ENCODE peak calls at places on chromosomes 12 and 14, in five cellular contexts. T is GM23338, M is stomach, Q is left ventricle myocardium inferior, R is OCI-LY7. Z is an unnamed sample.

GRCh38 chr14:69573841-69574265 is 818 bp downstream of the CCDC177 start:
- DNase-seq in T (peak; percentile 61), M (no peak), Q (no peak), R (no peak), Z (no peak)

GRCh38 chr12:115946867-115947695 is 330.4 kb downstream of the MED13L start:
- DNase-seq in T (peak; percentile 53), M (no peak), Q (no peak), R (no peak), Z (peak; percentile 13)

GRCh38 chr12:28938581-28939301 is 210.3 kb upstream of the FAR2 start:
- DNase-seq in T (no peak), M (no peak), Q (no peak), R (no peak), Z (no peak)

GRCh38 chr12:51661199-51661598 is 70.2 kb downstream of the SCN8A start:
- DNase-seq in T (no peak), M (no peak), Q (no peak), R (no peak), Z (no peak)

GRCh38 chr12:11856971-11857370 is 207.5 kb downstream of the ETV6 start:
- DNase-seq in T (no peak), M (no peak), Q (no peak), R (no peak), Z (no peak)

GRCh38 chr12:92075425-92075891 is 70.2 kb downstream of the BTG1 start:
- DNase-seq in T (no peak), M (no peak), Q (no peak), R (no peak), Z (peak; percentile 76)

GRCh38 chr12:48316491-48316890 is 34.2 kb downstream of the ZNF641 start:
- DNase-seq in T (no peak), M (no peak), Q (no peak), R (no peak), Z (no peak)

GRCh38 chr12:123767613-123768012 is 5.5 kb downstream of the DNAH10 start:
- DNase-seq in T (no peak), M (no peak), Q (no peak), R (no peak), Z (no peak)

GRCh38 chr12:2783936-2784600 is 10.7 kb upstream of the FKBP4 start:
- DNase-seq in T (peak; percentile 84), M (peak; percentile 70), Q (peak; percentile 71), R (peak; percentile 42), Z (peak; percentile 52)

GRCh38 chr14:105490318-105490571 is 801 bp upstream of the TEDC1 start:
- DNase-seq in T (no peak), M (no peak), Q (peak; percentile 52), R (no peak), Z (no peak)

GRCh38 chr12:126930234-126930633 is 1336.7 kb upstream of the TMEM132C start:
- DNase-seq in T (no peak), M (no peak), Q (no peak), R (no peak), Z (no peak)

GRCh38 chr12:126926023-126926600 is 1340.9 kb upstream of the TMEM132C start:
- DNase-seq in T (no peak), M (no peak), Q (no peak), R (peak; percentile 12), Z (no peak)
- TF ChIP-seq CTCF in T (no peak), M (no peak), Q (no peak), R (peak; percentile 35), Z (no peak)

DNA sequence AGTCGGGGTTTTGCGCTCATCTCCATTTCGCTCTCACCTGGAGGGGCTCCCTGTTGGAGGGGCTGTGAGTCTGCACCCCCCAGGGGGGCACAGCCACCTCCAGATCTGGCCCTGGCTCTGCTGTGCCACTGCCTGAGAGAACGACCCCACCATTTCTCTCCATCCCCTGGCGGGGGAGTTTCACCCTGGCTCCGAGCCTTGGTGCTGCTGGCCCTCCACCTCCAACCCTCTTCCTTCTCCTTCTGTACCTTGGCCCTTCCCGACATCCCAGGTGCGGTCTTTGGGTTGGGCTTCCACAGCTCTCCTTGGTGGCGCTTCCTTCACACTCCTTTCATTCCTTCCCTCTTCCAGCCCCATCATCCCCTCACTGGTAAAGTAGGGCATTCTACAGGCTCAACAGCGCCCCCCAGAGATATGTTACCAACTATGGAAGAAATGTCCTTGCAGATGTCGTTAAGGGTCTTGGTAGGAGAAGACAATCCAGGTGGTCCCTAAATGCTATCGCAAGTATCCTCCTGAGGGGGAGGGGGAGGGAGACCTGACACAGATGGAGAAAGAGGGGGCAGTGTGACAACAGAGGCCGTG is 16.3 kb downstream of the SERPINA1 start:
- DNase-seq in T (peak; percentile 82), M (peak; percentile 5), Q (no peak), R (no peak), Z (no peak)
- H3K4me3 ChIP-seq in T (no peak overlapping the region), M (no peak overlapping the region), Q (no peak overlapping the region), R (no peak overlapping the region), Z (no peak overlapping the region)

DNA sequence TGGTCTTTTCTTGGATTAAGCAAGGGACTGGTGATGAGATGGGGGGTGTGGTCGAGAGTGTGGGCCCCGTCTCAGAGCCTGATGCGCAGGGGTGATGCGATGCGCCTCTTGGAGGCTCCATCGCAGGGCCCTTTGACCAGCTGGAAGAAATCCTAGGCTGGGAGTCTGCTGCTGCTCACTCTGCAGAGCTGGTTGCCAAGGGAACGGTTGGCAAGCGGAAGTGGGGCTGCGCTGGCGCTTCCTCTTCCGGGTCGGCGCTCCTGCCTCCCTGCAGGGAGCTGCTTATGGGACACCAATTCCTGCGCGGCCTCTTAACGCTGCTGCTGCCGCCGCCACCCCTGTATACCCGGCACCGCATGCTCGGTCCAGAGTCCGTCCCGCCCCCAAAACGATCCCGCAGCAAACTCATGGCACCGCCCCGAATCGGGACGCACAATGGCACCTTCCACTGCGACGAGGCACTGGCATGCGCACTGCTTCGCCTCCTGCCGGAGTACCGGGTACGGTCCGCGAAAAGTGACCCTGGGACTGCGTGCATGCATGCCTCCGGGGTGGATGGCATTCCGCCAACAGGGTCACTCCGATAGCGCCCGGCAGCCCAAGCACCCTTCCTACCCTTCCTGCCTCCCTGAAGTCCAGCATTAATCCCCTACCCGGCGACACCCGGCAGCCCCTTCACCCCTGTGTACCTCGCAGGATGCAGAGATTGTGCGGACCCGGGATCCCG is at the start of gene MYG1:
- DNase-seq in T (peak; percentile 98), M (peak; percentile 89), Q (peak; percentile 84), R (peak; percentile 92), Z (peak; percentile 88)
- TF ChIP-seq CTCF in T (peak; percentile 14), M (peak; percentile 43), Q (peak; percentile 36), R (no peak), Z (peak; percentile 25)

DNA sequence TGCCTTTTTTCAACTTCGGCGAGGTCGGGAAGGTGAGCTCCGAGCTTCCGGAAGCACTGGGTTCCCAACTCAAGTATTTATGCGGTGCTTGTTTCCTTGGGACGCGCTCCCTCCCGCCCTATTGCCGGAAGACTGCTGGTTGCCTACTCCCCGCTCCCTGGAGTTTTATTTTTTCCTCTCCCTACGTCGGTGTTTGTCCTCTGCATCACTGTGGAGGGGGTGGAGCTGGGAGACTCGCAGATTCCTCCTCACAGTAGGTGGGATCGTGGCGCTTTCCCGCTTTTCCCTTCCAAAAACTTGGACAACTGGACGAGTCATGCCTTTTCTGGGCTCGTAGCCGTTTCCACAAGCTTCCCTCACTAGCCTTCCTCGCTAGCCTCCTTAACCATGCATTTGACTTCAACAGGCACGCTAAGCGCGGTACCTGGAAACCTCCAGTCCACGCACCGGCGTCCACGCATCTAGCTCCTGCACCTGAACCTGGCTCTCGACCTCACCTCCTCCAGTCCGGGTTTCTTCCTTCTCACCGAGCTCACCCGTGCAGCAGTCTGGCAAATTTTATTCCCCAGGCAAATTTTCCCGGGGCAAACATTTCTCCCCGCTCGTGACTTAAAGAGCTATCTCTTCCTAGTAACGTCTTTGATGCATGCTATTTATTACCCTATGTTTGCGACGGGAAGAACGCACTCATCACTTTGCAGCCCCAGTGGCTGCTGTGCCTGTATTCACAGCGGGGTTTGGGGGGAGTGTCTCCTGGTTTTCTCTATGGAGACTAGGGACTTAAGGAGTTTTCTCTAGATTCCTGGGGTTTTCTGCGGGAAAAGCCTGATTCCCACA is at the start of gene AVPR1A:
- DNase-seq in T (peak; percentile 48), M (no peak), Q (peak; percentile 29), R (no peak), Z (no peak)
- H3K4me3 ChIP-seq in T (peak within 1 kb of the TSS; percentile 78), M (peak within 1 kb of the TSS; percentile 54), Q (peak within 1 kb of the TSS; percentile 66), R (no peak within 1 kb of the TSS), Z (peak within 1 kb of the TSS; percentile 17)

Z was measured in fibroblast of villous mesenchyme.